ENCODE peak calls at places on chromosomes 1 and 21, in ten cellular contexts. One of them, this sample, is unnamed.

GRCh38 chr1:43082701-43083100 is 89.4 kb downstream of the EBNA1BP2 start:
- DNase-seq in left lung: no peak
- DNase-seq in spleen: no peak
- DNase-seq in omental fat pad: no peak
- DNase-seq in lung: no peak
- DNase-seq in epithelial cell of esophagus: no peak
- DNase-seq in neural crest cell: no peak
- DNase-seq in RWPE1: no peak
- DNase-seq in fibroblast of lung: no peak
- DNase-seq in GM20000: no peak
- DNase-seq in this sample: peak

GRCh38 chr1:101732221-101732620 is 264.5 kb downstream of the OLFM3 start:
- DNase-seq in omental fat pad: no peak
- DNase-seq in RWPE1: no peak
- DNase-seq in neural crest cell: no peak
- DNase-seq in fibroblast of lung: no peak
- DNase-seq in epithelial cell of esophagus: no peak
- DNase-seq in lung: no peak
- DNase-seq in GM20000: no peak
- DNase-seq in left lung: no peak
- DNase-seq in spleen: no peak
- DNase-seq in this sample: no peak

GRCh38 chr1:213287987-213288386 is 236.9 kb downstream of the RPS6KC1 start:
- DNase-seq in fibroblast of lung: no peak
- DNase-seq in left lung: no peak
- DNase-seq in spleen: no peak
- DNase-seq in neural crest cell: no peak
- DNase-seq in epithelial cell of esophagus: peak
- DNase-seq in lung: no peak
- DNase-seq in GM20000: no peak
- DNase-seq in omental fat pad: no peak
- DNase-seq in RWPE1: no peak
- DNase-seq in this sample: no peak

GRCh38 chr1:37734629-37735591 is 30.0 kb downstream of the EPHA10 start:
- DNase-seq in neural crest cell: peak
- DNase-seq in left lung: no peak
- DNase-seq in spleen: no peak
- DNase-seq in epithelial cell of esophagus: no peak
- DNase-seq in fibroblast of lung: no peak
- DNase-seq in lung: no peak
- DNase-seq in GM20000: no peak
- DNase-seq in RWPE1: no peak
- DNase-seq in omental fat pad: no peak
- DNase-seq in this sample: no peak

GRCh38 chr1:185281245-185281644 is 35.8 kb downstream of the IVNS1ABP start:
- DNase-seq in fibroblast of lung: no peak
- DNase-seq in GM20000: peak
- DNase-seq in epithelial cell of esophagus: no peak
- DNase-seq in RWPE1: no peak
- DNase-seq in neural crest cell: no peak
- DNase-seq in lung: no peak
- DNase-seq in omental fat pad: no peak
- DNase-seq in spleen: no peak
- DNase-seq in left lung: no peak
- DNase-seq in this sample: no peak

GRCh38 chr1:54671985-54672608 is 30.5 kb downstream of the MROH7 start:
- DNase-seq in left lung: no peak
- DNase-seq in fibroblast of lung: peak
- DNase-seq in RWPE1: peak
- DNase-seq in omental fat pad: no peak
- DNase-seq in lung: peak
- DNase-seq in GM20000: peak
- DNase-seq in neural crest cell: peak
- DNase-seq in epithelial cell of esophagus: peak
- DNase-seq in spleen: no peak
- DNase-seq in this sample: no peak

GRCh38 chr1:196861429-196861828 is 26.4 kb upstream of the CFHR4 start:
- DNase-seq in fibroblast of lung: no peak
- DNase-seq in RWPE1: no peak
- DNase-seq in GM20000: no peak
- DNase-seq in neural crest cell: no peak
- DNase-seq in left lung: no peak
- DNase-seq in omental fat pad: no peak
- DNase-seq in spleen: no peak
- DNase-seq in lung: no peak
- DNase-seq in epithelial cell of esophagus: peak
- DNase-seq in this sample: no peak

GRCh38 chr21:16102113-16102512 is 372.3 kb downstream of the USP25 start:
- DNase-seq in fibroblast of lung: no peak
- DNase-seq in GM20000: no peak
- DNase-seq in RWPE1: no peak
- DNase-seq in lung: no peak
- DNase-seq in omental fat pad: no peak
- DNase-seq in epithelial cell of esophagus: no peak
- DNase-seq in neural crest cell: no peak
- DNase-seq in left lung: no peak
- DNase-seq in spleen: no peak
- DNase-seq in this sample: no peak

GRCh38 chr1:234620272-234620711 is 10.3 kb upstream of the IRF2BP2 start:
- DNase-seq in spleen: no peak
- DNase-seq in left lung: no peak
- DNase-seq in RWPE1: no peak
- DNase-seq in lung: no peak
- DNase-seq in GM20000: no peak
- DNase-seq in fibroblast of lung: no peak
- DNase-seq in epithelial cell of esophagus: no peak
- DNase-seq in neural crest cell: no peak
- DNase-seq in omental fat pad: no peak
- DNase-seq in this sample: no peak

GRCh38 chr1:74481607-74482006 is 30.8 kb downstream of the LRRC53 start:
- DNase-seq in neural crest cell: no peak
- DNase-seq in omental fat pad: no peak
- DNase-seq in lung: no peak
- DNase-seq in GM20000: no peak
- DNase-seq in fibroblast of lung: no peak
- DNase-seq in epithelial cell of esophagus: no peak
- DNase-seq in left lung: no peak
- DNase-seq in RWPE1: no peak
- DNase-seq in spleen: no peak
- DNase-seq in this sample: no peak

GRCh38 chr1:30768830-30769718 is 11.5 kb upstream of the LAPTM5 start:
- DNase-seq in fibroblast of lung: no peak
- DNase-seq in RWPE1: no peak
- DNase-seq in omental fat pad: no peak
- DNase-seq in spleen: peak
- DNase-seq in GM20000: no peak
- DNase-seq in lung: no peak
- DNase-seq in left lung: no peak
- DNase-seq in neural crest cell: no peak
- DNase-seq in epithelial cell of esophagus: no peak
- DNase-seq in this sample: no peak

GRCh38 chr21:44701023-44701400 is 4.0 kb downstream of the KRTAP10-12 start:
- DNase-seq in lung: peak
- DNase-seq in GM20000: no peak
- DNase-seq in left lung: no peak
- DNase-seq in neural crest cell: no peak
- DNase-seq in omental fat pad: no peak
- DNase-seq in fibroblast of lung: no peak
- DNase-seq in spleen: no peak
- DNase-seq in RWPE1: no peak
- DNase-seq in epithelial cell of esophagus: no peak
- DNase-seq in this sample: no peak

GRCh38 chr1:196538473-196538872 is 69.8 kb downstream of the KCNT2 start:
- DNase-seq in omental fat pad: no peak
- DNase-seq in epithelial cell of esophagus: no peak
- DNase-seq in fibroblast of lung: no peak
- DNase-seq in lung: no peak
- DNase-seq in neural crest cell: no peak
- DNase-seq in RWPE1: no peak
- DNase-seq in left lung: no peak
- DNase-seq in GM20000: no peak
- DNase-seq in spleen: peak
- DNase-seq in this sample: no peak

GRCh38 chr1:99645699-99646531 is at the start of gene PALMD:
- DNase-seq in lung: no peak
- DNase-seq in spleen: no peak
- DNase-seq in GM20000: no peak
- DNase-seq in left lung: peak
- DNase-seq in RWPE1: peak
- DNase-seq in neural crest cell: peak
- DNase-seq in fibroblast of lung: no peak
- DNase-seq in omental fat pad: no peak
- DNase-seq in epithelial cell of esophagus: peak
- DNase-seq in this sample: no peak

GRCh38 chr1:52667290-52667689 is 30.9 kb downstream of the COA7 start:
- DNase-seq in fibroblast of lung: no peak
- DNase-seq in epithelial cell of esophagus: no peak
- DNase-seq in GM20000: no peak
- DNase-seq in omental fat pad: no peak
- DNase-seq in neural crest cell: no peak
- DNase-seq in left lung: no peak
- DNase-seq in spleen: no peak
- DNase-seq in RWPE1: no peak
- DNase-seq in lung: no peak
- DNase-seq in this sample: no peak

GRCh38 chr21:18249542-18250152 is 5.0 kb downstream of the CHODL start:
- DNase-seq in spleen: no peak
- DNase-seq in left lung: no peak
- DNase-seq in GM20000: no peak
- DNase-seq in neural crest cell: no peak
- DNase-seq in fibroblast of lung: no peak
- DNase-seq in omental fat pad: no peak
- DNase-seq in RWPE1: no peak
- DNase-seq in lung: no peak
- DNase-seq in epithelial cell of esophagus: no peak
- DNase-seq in this sample: no peak
- TF ChIP-seq CTCF in spleen: no peak
- TF ChIP-seq CTCF in left lung: no peak
- TF ChIP-seq CTCF in GM20000: no peak
- TF ChIP-seq CTCF in neural crest cell: peak
- TF ChIP-seq CTCF in fibroblast of lung: no peak
- TF ChIP-seq CTCF in omental fat pad: no peak
- TF ChIP-seq CTCF in RWPE1: no peak
- TF ChIP-seq CTCF in lung: no peak
- TF ChIP-seq CTCF in epithelial cell of esophagus: no peak
- TF ChIP-seq CTCF in this sample: no peak

GRCh38 chr1:89725676-89726075 is 92.8 kb downstream of the LRRC8C start:
- DNase-seq in epithelial cell of esophagus: no peak
- DNase-seq in neural crest cell: no peak
- DNase-seq in omental fat pad: no peak
- DNase-seq in left lung: no peak
- DNase-seq in spleen: no peak
- DNase-seq in GM20000: no peak
- DNase-seq in RWPE1: no peak
- DNase-seq in lung: no peak
- DNase-seq in fibroblast of lung: no peak
- DNase-seq in this sample: no peak

GRCh38 chr1:89724369-89725015 is 91.6 kb downstream of the LRRC8C start:
- DNase-seq in GM20000: peak
- DNase-seq in fibroblast of lung: no peak
- DNase-seq in omental fat pad: no peak
- DNase-seq in RWPE1: peak
- DNase-seq in epithelial cell of esophagus: peak
- DNase-seq in left lung: peak
- DNase-seq in spleen: peak
- DNase-seq in lung: no peak
- DNase-seq in neural crest cell: no peak
- DNase-seq in this sample: no peak

GRCh38 chr1:89723863-89724262 is 90.9 kb downstream of the LRRC8C start:
- DNase-seq in omental fat pad: no peak
- DNase-seq in RWPE1: no peak
- DNase-seq in spleen: no peak
- DNase-seq in fibroblast of lung: peak
- DNase-seq in GM20000: no peak
- DNase-seq in epithelial cell of esophagus: no peak
- DNase-seq in left lung: no peak
- DNase-seq in lung: no peak
- DNase-seq in neural crest cell: no peak
- DNase-seq in this sample: no peak

GRCh38 chr1:89723144-89723543 is 90.2 kb downstream of the LRRC8C start:
- DNase-seq in epithelial cell of esophagus: no peak
- DNase-seq in neural crest cell: no peak
- DNase-seq in RWPE1: no peak
- DNase-seq in spleen: no peak
- DNase-seq in fibroblast of lung: no peak
- DNase-seq in GM20000: no peak
- DNase-seq in lung: no peak
- DNase-seq in left lung: no peak
- DNase-seq in omental fat pad: no peak
- DNase-seq in this sample: no peak

GRCh38 chr1:89725016-89725380 is 92.1 kb downstream of the LRRC8C start:
- DNase-seq in lung: no peak
- DNase-seq in left lung: no peak
- DNase-seq in GM20000: no peak
- DNase-seq in fibroblast of lung: peak
- DNase-seq in neural crest cell: no peak
- DNase-seq in omental fat pad: peak
- DNase-seq in RWPE1: peak
- DNase-seq in epithelial cell of esophagus: peak
- DNase-seq in spleen: no peak
- DNase-seq in this sample: no peak
- TF ChIP-seq CTCF in lung: no peak
- TF ChIP-seq CTCF in left lung: no peak
- TF ChIP-seq CTCF in GM20000: no peak
- TF ChIP-seq CTCF in fibroblast of lung: no peak
- TF ChIP-seq CTCF in neural crest cell: no peak
- TF ChIP-seq CTCF in omental fat pad: no peak
- TF ChIP-seq CTCF in RWPE1: no peak
- TF ChIP-seq CTCF in epithelial cell of esophagus: no peak
- TF ChIP-seq CTCF in spleen: no peak
- TF ChIP-seq CTCF in this sample: no peak

DNA sequence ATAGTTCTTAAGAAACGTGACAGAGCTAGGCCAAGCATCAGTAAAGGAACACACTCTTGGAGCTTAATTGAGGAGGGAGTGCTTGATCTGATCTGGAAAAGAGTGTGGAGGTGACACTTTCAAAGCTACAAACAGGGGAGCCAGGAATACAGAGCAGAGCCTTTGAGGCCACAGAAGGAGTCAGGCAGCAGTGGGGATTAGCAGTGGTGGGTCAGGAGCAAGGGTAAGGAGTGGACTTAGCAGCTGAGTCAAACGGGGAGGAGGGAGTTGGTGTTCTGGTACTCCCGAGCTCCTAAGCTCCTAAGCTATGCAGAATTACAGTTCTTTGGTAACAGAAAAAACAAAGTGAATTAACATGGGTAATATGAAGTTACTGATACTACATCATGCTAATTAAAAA is 14.5 kb downstream of the RAB4A start:
- DNase-seq in epithelial cell of esophagus: no peak
- DNase-seq in GM20000: no peak
- DNase-seq in left lung: no peak
- DNase-seq in fibroblast of lung: no peak
- DNase-seq in lung: no peak
- DNase-seq in RWPE1: no peak
- DNase-seq in omental fat pad: no peak
- DNase-seq in neural crest cell: no peak
- DNase-seq in spleen: no peak
- DNase-seq in this sample: no peak
- TF ChIP-seq CTCF in epithelial cell of esophagus: no peak
- TF ChIP-seq CTCF in GM20000: no peak
- TF ChIP-seq CTCF in left lung: no peak
- TF ChIP-seq CTCF in fibroblast of lung: no peak
- TF ChIP-seq CTCF in lung: no peak
- TF ChIP-seq CTCF in RWPE1: no peak
- TF ChIP-seq CTCF in omental fat pad: no peak
- TF ChIP-seq CTCF in neural crest cell: no peak
- TF ChIP-seq CTCF in spleen: no peak
- TF ChIP-seq CTCF in this sample: no peak

GRCh38 chr1:156854634-156855033 is 4.3 kb downstream of the INSRR start:
- DNase-seq in RWPE1: no peak
- DNase-seq in left lung: no peak
- DNase-seq in neural crest cell: no peak
- DNase-seq in omental fat pad: no peak
- DNase-seq in GM20000: no peak
- DNase-seq in lung: no peak
- DNase-seq in fibroblast of lung: no peak
- DNase-seq in spleen: no peak
- DNase-seq in epithelial cell of esophagus: no peak
- DNase-seq in this sample: no peak
- TF ChIP-seq CTCF in RWPE1: no peak
- TF ChIP-seq CTCF in left lung: no peak
- TF ChIP-seq CTCF in neural crest cell: no peak
- TF ChIP-seq CTCF in omental fat pad: no peak
- TF ChIP-seq CTCF in GM20000: no peak
- TF ChIP-seq CTCF in lung: no peak
- TF ChIP-seq CTCF in fibroblast of lung: no peak
- TF ChIP-seq CTCF in spleen: no peak
- TF ChIP-seq CTCF in epithelial cell of esophagus: no peak
- TF ChIP-seq CTCF in this sample: no peak

This sample was measured in D721Med.